ENCODE peak calls at places on chromosomes 7 and 10, in seven cellular contexts. P, N, Z, F, S, A and X are unnamed samples.

GRCh38 chr7:24708244-24708643 is 49.0 kb downstream of the GSDME start:
- DNase-seq in N (no peak), Z (no peak), S (no peak), F (no peak), A (no peak), P (no peak), X (no peak)

GRCh38 chr7:105473163-105473562 is 48.9 kb downstream of the PUS7 start:
- DNase-seq in Z (no peak), N (no peak), P (peak; percentile 90), F (no peak), S (no peak), A (no peak), X (peak; percentile 50)

GRCh38 chr10:59004392-59004791 is 172.1 kb upstream of the PHYHIPL start:
- DNase-seq in A (no peak), F (no peak), N (no peak), Z (no peak), P (no peak), S (no peak), X (no peak)

GRCh38 chr7:116786791-116787443 is 75.5 kb upstream of the CAPZA2 start:
- DNase-seq in P (peak; percentile 40), N (no peak), F (peak; percentile 44), S (no peak), A (no peak), Z (no peak), X (no peak)

GRCh38 chr10:29807407-29807806 is 172.6 kb upstream of the SVIL start:
- DNase-seq in F (no peak), N (no peak), A (peak; percentile 47), Z (no peak), S (no peak), P (peak; percentile 56), X (no peak)

GRCh38 chr7:100127866-100128601 is 1.3 kb downstream of the MBLAC1 start:
- DNase-seq in F (peak; percentile 66), A (no peak), P (peak; percentile 23), Z (peak; percentile 47), S (no peak), N (no peak), X (peak; percentile 52)

GRCh38 chr10:58531084-58531695 is 18.5 kb downstream of the BICC1 start:
- DNase-seq in N (peak; percentile 54), S (no peak), P (peak; percentile 86), Z (peak; percentile 61), F (peak; percentile 78), A (no peak), X (peak; percentile 47)

GRCh38 chr10:127535802-127536515 is 13.2 kb upstream of the NPS start:
- DNase-seq in P (no peak), Z (no peak), A (no peak), F (no peak), N (no peak), S (no peak), X (no peak)

GRCh38 chr10:114491933-114492332 is 87.6 kb upstream of the AFAP1L2 start:
- DNase-seq in F (no peak), P (no peak), Z (no peak), S (no peak), N (no peak), A (no peak), X (no peak)

GRCh38 chr7:94391716-94392390 is 2.8 kb upstream of the COL1A2 start:
- DNase-seq in S (no peak), F (peak; percentile 49), A (no peak), Z (no peak), N (no peak), P (peak; percentile 93), X (peak; percentile 43)
- H3K27ac ChIP-seq in S (peak overlapping the region; percentile 45), F (no peak overlapping the region), A (peak overlapping the region; percentile 71), Z (peak overlapping the region; percentile 90), N (no peak overlapping the region), P (peak overlapping the region; percentile 78), X (peak overlapping the region; percentile 50)

GRCh38 chr7:128030999-128031681 is at the start of gene LRRC4:
- DNase-seq in N (no peak), F (peak; percentile 85), Z (peak; percentile 36), P (peak; percentile 61), A (no peak), S (peak; percentile 79), X (peak; percentile 64)
- H3K27ac ChIP-seq in N (no peak within 1 kb of the TSS), F (peak within 1 kb of the TSS; percentile 77), Z (no peak within 1 kb of the TSS), P (no peak within 1 kb of the TSS), A (no peak within 1 kb of the TSS), S (peak within 1 kb of the TSS; percentile 42), X (peak within 1 kb of the TSS; percentile 53)

GRCh38 chr10:11876805-11877395 is 53.7 kb downstream of the PROSER2 start:
- DNase-seq in A (no peak), S (peak; percentile 31), F (no peak), P (no peak), N (no peak), Z (no peak), X (no peak)
- H3K27ac ChIP-seq in A (peak overlapping the region; percentile 92), S (no peak overlapping the region), F (no peak overlapping the region), P (no peak overlapping the region), N (no peak overlapping the region), Z (no peak overlapping the region), X (no peak overlapping the region)

GRCh38 chr10:96596422-96597407 is 9.9 kb upstream of the TM9SF3 start:
- DNase-seq in P (no peak), A (no peak), S (no peak), Z (no peak), N (no peak), F (no peak), X (no peak)
- H3K27ac ChIP-seq in P (no peak overlapping the region), A (no peak overlapping the region), S (no peak overlapping the region), Z (no peak overlapping the region), N (no peak overlapping the region), F (no peak overlapping the region), X (no peak overlapping the region)

DNA sequence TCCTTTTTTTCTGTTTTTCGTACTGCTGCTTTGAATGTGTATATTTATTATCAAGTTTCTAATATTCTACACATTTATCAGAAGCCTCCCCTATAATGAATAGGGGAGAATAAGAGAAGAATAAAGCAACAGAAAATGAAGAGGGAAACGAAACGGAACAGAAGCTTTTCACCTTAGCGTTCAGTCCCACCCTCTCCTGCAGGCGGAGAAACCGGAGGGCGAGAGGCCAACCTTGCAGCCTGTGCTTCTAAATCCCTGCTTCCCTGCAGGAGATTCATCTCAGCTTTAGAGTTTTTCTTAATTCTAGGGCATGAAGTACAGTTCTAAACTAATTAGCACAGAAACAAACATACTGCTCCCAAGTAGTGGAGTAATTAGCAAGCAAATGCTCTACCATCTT is 107.2 kb downstream of the CUBN start:
- DNase-seq in S (no peak), P (peak; percentile 26), F (peak; percentile 63), A (no peak), N (no peak), Z (no peak), X (peak; percentile 53)
- H3K27ac ChIP-seq in S (peak overlapping the region; percentile 88), P (peak overlapping the region; percentile 5), F (peak overlapping the region; percentile 60), A (no peak overlapping the region), N (no peak overlapping the region), Z (peak overlapping the region; percentile 77), X (peak overlapping the region; percentile 73)

GRCh38 chr10:112349521-112350085 is 24.3 kb upstream of the ACSL5 start:
- DNase-seq in F (no peak), P (no peak), S (no peak), A (no peak), N (no peak), Z (peak; percentile 1), X (no peak)

GRCh38 chr10:112348759-112349158 is 25.2 kb upstream of the ACSL5 start:
- DNase-seq in N (no peak), F (no peak), P (no peak), Z (no peak), S (no peak), A (no peak), X (no peak)

GRCh38 chr10:112345743-112346142 is 28.2 kb upstream of the ACSL5 start:
- DNase-seq in F (no peak), P (no peak), A (no peak), N (no peak), S (no peak), Z (peak; percentile 6), X (no peak)

GRCh38 chr10:112346774-112347173 is 27.1 kb upstream of the ACSL5 start:
- DNase-seq in Z (no peak), S (no peak), A (no peak), F (no peak), P (no peak), N (no peak), X (no peak)

DNA sequence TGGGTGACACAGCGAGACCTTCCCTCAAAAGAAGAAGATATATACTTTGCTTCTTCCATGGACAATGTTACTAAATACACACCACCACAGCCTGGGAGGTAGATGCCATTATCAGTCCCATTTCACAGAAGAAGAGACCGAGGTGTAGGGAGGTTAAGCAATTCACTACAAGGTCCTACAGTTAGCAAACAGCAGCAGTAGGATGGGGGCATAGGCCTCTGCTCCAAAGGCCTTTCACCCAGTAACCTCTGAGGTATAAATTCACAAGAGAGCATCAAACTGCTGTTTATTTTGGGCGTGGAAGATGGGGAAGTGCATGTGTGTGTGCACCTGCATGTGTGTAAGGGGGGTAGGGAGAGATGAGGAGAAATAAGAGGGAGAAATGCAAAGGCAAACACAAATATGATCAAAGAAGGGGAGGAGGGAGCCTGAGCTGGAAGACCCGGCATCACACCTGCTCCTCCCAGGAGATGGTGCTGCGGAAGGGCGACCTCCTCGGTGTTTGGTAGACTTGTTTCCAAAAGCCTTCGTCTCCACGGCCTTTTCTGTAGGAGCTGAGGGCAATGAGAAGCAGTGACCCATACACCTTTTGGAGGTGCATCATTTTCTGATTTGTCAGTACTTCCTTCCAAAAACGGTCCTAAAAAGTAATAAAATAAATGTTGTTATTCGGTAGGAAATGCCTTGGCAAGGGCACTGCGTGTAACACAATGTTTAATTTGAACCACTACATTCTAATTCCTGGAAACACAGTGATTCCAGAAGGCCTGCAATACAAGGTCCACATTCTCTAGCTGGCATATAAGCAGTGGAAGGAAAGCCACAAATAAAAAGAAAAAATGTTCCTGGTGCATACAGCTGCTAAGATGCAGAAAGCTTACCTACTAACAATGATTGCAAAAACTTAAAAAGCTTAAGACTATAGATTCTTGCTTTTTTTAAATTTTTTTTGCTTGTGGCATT is 25.9 kb upstream of the ACSL5 start:
- DNase-seq in N (no peak), A (no peak), S (no peak), F (no peak), P (no peak), Z (peak; percentile 17), X (no peak)
- H3K27ac ChIP-seq in N (no peak overlapping the region), A (no peak overlapping the region), S (no peak overlapping the region), F (no peak overlapping the region), P (no peak overlapping the region), Z (peak overlapping the region; percentile 48), X (no peak overlapping the region)